ENCODE peak calls at places on chromosomes 6 and 20, in six cellular contexts. Q is prostate gland, N is HCT116, C is HepG2, H is vagina, S is GM12891. O is an unnamed sample.

GRCh38 chr20:48791014-48791413 is 36.8 kb downstream of the PREX1 start:
- DNase-seq in Q (peak; percentile 46), N (no peak), C (no peak), H (no peak), S (no peak), O (no peak)

GRCh38 chr6:64013061-64013410 is 377.4 kb downstream of the PHF3 start:
- DNase-seq in Q (no peak), N (no peak), C (no peak), H (no peak), S (no peak), O (no peak)

GRCh38 chr6:163415176-163415619 is 680 bp downstream of the QKI start:
- DNase-seq in Q (no peak), N (no peak), C (no peak), H (no peak), S (no peak), O (no peak)

GRCh38 chr6:37868447-37868825 is 48.9 kb downstream of the ZFAND3 start:
- DNase-seq in Q (no peak), N (no peak), C (no peak), H (no peak), S (no peak), O (no peak)

GRCh38 chr6:133973109-133973971 is 20.3 kb downstream of the TBPL1 start:
- DNase-seq in Q (no peak), N (peak; percentile 44), C (peak; percentile 58), H (no peak), S (no peak), O (no peak)

GRCh38 chr6:28597217-28597835 is 71.6 kb downstream of the GPX5 start:
- DNase-seq in Q (no peak), N (peak; percentile 83), C (peak; percentile 46), H (no peak), S (no peak), O (no peak)

GRCh38 chr6:21404577-21404976 is 189.0 kb upstream of the SOX4 start:
- DNase-seq in Q (no peak), N (no peak), C (no peak), H (no peak), S (no peak), O (no peak)

GRCh38 chr6:114747995-114748625 is 405.3 kb upstream of the HS3ST5 start:
- DNase-seq in Q (no peak), N (peak; percentile 16), C (peak; percentile 21), H (no peak), S (peak; percentile 1), O (no peak)

GRCh38 chr6:150739711-150740349 is 125.7 kb upstream of the MTHFD1L start:
- DNase-seq in Q (no peak), N (no peak), C (no peak), H (no peak), S (no peak), O (no peak)

GRCh38 chr6:163324928-163325784 is 89.4 kb upstream of the QKI start:
- DNase-seq in Q (peak; percentile 31), N (no peak), C (peak; percentile 68), H (no peak), S (no peak), O (no peak)

GRCh38 chr6:131001113-131001776 is 61.8 kb downstream of the EPB41L2 start:
- DNase-seq in Q (no peak), N (no peak), C (no peak), H (no peak), S (no peak), O (no peak)

GRCh38 chr6:131394768-131395432 is 178.1 kb upstream of the ARG1 start:
- DNase-seq in Q (no peak), N (no peak), C (no peak), H (no peak), S (no peak), O (no peak)

GRCh38 chr6:127457444-127458064 is 1.6 kb downstream of the KIAA0408 start:
- DNase-seq in Q (no peak), N (no peak), C (no peak), H (no peak), S (no peak), O (no peak)

GRCh38 chr6:127343753-127344659 is 597 bp upstream of the ECHDC1 start:
- DNase-seq in Q (no peak), N (no peak), C (peak; percentile 25), H (no peak), S (no peak), O (no peak)

GRCh38 chr6:24931752-24932691 is 3.7 kb downstream of the RIPOR2 start:
- DNase-seq in Q (no peak), N (no peak), C (no peak), H (no peak), S (no peak), O (no peak)

GRCh38 chr6:15355683-15356099 is 109.8 kb downstream of the JARID2 start:
- DNase-seq in Q (no peak), N (no peak), C (no peak), H (no peak), S (no peak), O (no peak)

GRCh38 chr6:90739339-90739738 is 152.5 kb upstream of the MAP3K7 start:
- DNase-seq in Q (no peak), N (no peak), C (no peak), H (no peak), S (no peak), O (no peak)

GRCh38 chr6:122997541-122998150 is 1.6 kb downstream of the CLVS2 start:
- DNase-seq in Q (no peak), N (no peak), C (no peak), H (no peak), S (no peak), O (no peak)

GRCh38 chr6:159915397-159915796 is 24.6 kb downstream of the MAS1 start:
- DNase-seq in Q (peak; percentile 36), N (no peak), C (no peak), H (no peak), S (no peak), O (no peak)

GRCh38 chr20:6993016-6993415 is 225.5 kb downstream of the BMP2 start:
- DNase-seq in Q (no peak), N (no peak), C (no peak), H (no peak), S (no peak), O (no peak)

GRCh38 chr20:13348301-13349239 is 127.5 kb downstream of the ISM1 start:
- DNase-seq in Q (no peak), N (no peak), C (no peak), H (no peak), S (no peak), O (peak; percentile 48)

GRCh38 chr6:11230158-11231107 is 2.0 kb downstream of the NEDD9 start:
- DNase-seq in Q (no peak), N (no peak), C (no peak), H (no peak), S (no peak), O (no peak)

GRCh38 chr20:50304883-50305635 is 114.4 kb downstream of the CEBPB start:
- DNase-seq in Q (no peak), N (no peak), C (peak; percentile 92), H (no peak), S (no peak), O (no peak)

GRCh38 chr20:19125508-19125907 is 86.9 kb upstream of the SLC24A3 start:
- DNase-seq in Q (no peak), N (no peak), C (no peak), H (no peak), S (no peak), O (no peak)

GRCh38 chr6:82750570-82750969 is 315.1 kb downstream of the UBE3D start:
- DNase-seq in Q (no peak), N (no peak), C (no peak), H (no peak), S (no peak), O (no peak)

GRCh38 chr6:143337201-143337949 is 113.1 kb downstream of the ADAT2 start:
- DNase-seq in Q (no peak), N (peak; percentile 18), C (peak; percentile 16), H (no peak), S (no peak), O (no peak)

GRCh38 chr20:14997791-14998190 is 660.4 kb upstream of the FLRT3 start:
- DNase-seq in Q (no peak), N (no peak), C (no peak), H (no peak), S (no peak), O (no peak)
- TF ChIP-seq POLR2AphosphoS5 in Q (no peak), N (no peak), C (no peak), H (no peak), S (no peak), O (no peak)

DNA sequence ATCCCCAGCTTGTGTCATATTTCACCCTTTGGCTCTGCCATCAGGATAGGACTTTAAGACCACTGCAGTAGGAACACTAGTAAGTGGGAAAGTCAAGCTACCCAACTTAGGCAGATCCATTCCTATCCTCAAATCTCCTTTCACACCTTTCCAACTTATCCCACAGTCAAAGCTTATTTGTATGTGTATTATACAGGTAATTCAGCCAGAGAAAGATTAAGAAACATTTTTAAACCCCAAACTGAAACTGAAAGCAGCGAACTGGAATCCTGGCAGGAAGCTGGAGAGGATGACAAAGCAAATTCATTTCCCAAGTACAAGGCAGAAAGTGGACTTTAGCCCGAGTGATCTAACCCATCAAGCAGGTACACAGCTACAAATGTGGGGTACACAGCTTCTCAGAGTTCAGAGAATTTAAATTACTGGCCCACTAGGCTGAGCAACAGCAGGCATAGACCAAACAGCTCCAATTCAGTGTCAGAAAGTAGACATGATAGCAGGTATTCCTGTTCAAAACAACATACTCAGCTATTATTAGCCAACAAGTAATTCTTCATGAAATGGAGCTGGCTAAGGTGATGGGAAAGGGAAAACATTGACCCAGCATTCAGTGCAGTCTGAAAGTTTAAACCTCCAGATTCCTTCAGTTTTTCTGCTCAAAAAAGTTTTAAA is 39.1 kb downstream of the ILRUN start:
- DNase-seq in Q (peak; percentile 68), N (no peak), C (peak; percentile 98), H (no peak), S (no peak), O (peak; percentile 43)
- TF ChIP-seq POLR2AphosphoS5 in Q (peak; percentile 90), N (peak; percentile 29), C (no peak), H (peak; percentile 38), S (no peak), O (peak; percentile 63)

GRCh38 chr6:42452171-42453026 is 673 bp upstream of the TRERF1 start:
- DNase-seq in Q (peak; percentile 72), N (peak; percentile 60), C (no peak), H (no peak), S (peak; percentile 54), O (peak; percentile 73)
- TF ChIP-seq POLR2AphosphoS5 in Q (no peak), N (peak; percentile 77), C (no peak), H (peak; percentile 42), S (no peak), O (no peak)

DNA sequence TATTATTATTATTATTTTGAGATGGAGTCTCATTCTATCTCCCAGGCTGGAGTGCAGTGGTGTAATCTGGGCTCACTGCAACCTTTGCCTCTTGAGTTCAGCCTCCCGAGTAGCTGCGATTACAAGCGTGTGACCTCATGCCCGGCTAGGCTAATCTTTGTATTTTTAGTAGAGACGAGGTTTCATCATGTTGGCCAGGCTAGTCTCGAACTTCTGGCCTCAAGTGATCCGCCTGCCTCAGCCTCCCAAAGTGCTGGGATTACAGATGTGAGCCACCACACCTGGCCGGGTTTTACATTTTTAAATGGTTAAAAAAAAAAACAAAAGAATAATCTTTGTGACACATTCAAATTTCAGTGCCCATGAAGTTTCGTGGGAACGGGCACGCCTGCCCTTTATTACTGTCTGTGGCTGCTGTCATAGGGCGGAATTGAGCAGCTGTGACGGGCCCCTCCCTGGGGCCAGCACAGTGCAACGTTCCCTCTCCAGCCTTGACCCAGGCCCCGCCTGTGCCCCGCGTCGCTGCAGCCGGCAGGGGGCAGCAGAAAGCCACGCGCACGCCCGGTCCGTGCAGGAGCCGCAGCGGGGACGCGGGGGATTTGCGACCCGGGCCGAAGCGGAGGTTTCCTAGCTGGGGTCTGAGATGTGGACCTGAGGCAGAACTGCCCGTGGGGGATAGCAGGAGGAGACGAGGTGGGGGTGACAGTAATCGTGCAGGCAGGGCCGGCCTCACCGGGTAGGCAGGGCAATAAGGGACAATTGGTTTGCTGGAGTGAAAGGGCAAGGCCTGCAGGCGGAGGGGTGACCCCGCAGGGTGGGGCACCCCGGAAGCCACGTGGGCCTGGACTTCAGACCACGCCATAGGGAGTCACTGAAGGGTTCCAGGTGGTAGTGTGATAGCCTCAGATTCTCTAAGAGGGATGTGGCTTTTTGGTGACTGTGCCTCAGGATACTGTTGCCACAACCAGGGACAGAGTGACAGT is 54.3 kb downstream of the SYTL3 start:
- DNase-seq in Q (peak; percentile 67), N (peak; percentile 82), C (peak; percentile 64), H (no peak), S (peak; percentile 83), O (peak; percentile 54)
- TF ChIP-seq POLR2AphosphoS5 in Q (peak; percentile 45), N (no peak), C (no peak), H (peak; percentile 67), S (no peak), O (no peak)